ENCODE peak calls at places on chromosomes 1 and 21, in four cellular contexts. P is GM12878, V is H1, W is K562. E is an unnamed sample.
A peak's percentile ranks its signal among the peaks of the same experiment; 100 is the strongest.

GRCh38 chr1:53593758-53594380 is 134.7 kb downstream of the DMRTB1 start:
- DNase-seq in P (no peak), V (peak; percentile 88), W (peak; percentile 72), E (peak; percentile 27)

GRCh38 chr1:193321242-193321842 is 134.9 kb upstream of the B3GALT2 start:
- DNase-seq in P (no peak), V (no peak), W (no peak), E (no peak)

GRCh38 chr1:94602312-94602711 is 60.8 kb upstream of the F3 start:
- DNase-seq in P (no peak), V (no peak), W (no peak), E (no peak)

GRCh38 chr1:89870998-89871397 is 50.2 kb downstream of the LRRC8D start:
- DNase-seq in P (no peak), V (no peak), W (no peak), E (peak; percentile 76)

GRCh38 chr1:8315573-8316475 is 2.1 kb upstream of the SLC45A1 start:
- DNase-seq in P (no peak), V (peak; percentile 55), W (no peak), E (peak; percentile 69)

GRCh38 chr1:116769561-116769977 is 15.3 kb downstream of the CD2 start:
- DNase-seq in P (peak; percentile 68), V (no peak), W (no peak), E (no peak)

GRCh38 chr1:173669491-173669941 is at the start of gene ANKRD45:
- DNase-seq in P (no peak), V (peak; percentile 92), W (no peak), E (no peak)

GRCh38 chr1:172952541-172952940 is 98.2 kb downstream of the TNFSF18 start:
- DNase-seq in P (no peak), V (no peak), W (no peak), E (no peak)

GRCh38 chr1:48526045-48526714 is 54.2 kb upstream of the SPATA6 start:
- DNase-seq in P (no peak), V (no peak), W (no peak), E (no peak)

GRCh38 chr21:45209046-45209445 is 78.6 kb downstream of the POFUT2 start:
- DNase-seq in P (no peak), V (no peak), W (no peak), E (no peak)

GRCh38 chr21:31983120-31983519 is 110.3 kb downstream of the HUNK start:
- DNase-seq in P (no peak), V (no peak), W (no peak), E (peak; percentile 37)

GRCh38 chr1:145758575-145758974 is 39.3 kb downstream of the CD160 start:
- DNase-seq in P (no peak), V (no peak), W (no peak), E (no peak)

GRCh38 chr1:77288275-77288674 is 6.5 kb downstream of the AK5 start:
- DNase-seq in P (no peak), V (no peak), W (no peak), E (no peak)

GRCh38 chr1:177410179-177410766 is 239.5 kb downstream of the BRINP2 start:
- DNase-seq in P (no peak), V (no peak), W (no peak), E (no peak)

GRCh38 chr1:177411371-177411770 is 240.6 kb downstream of the BRINP2 start:
- DNase-seq in P (no peak), V (no peak), W (no peak), E (no peak)

GRCh38 chr1:177413982-177414654 is 243.4 kb downstream of the BRINP2 start:
- DNase-seq in P (no peak), V (no peak), W (no peak), E (no peak)
- TF ChIP-seq CBX5 in P (no peak), V (no peak), W (no peak), E (no peak)

GRCh38 chr1:160780398-160780755 is 15.6 kb upstream of the LY9 start:
- DNase-seq in P (no peak), V (no peak), W (no peak), E (no peak)

GRCh38 chr1:160779662-160780397 is 16.1 kb upstream of the LY9 start:
- DNase-seq in P (no peak), V (peak; percentile 85), W (peak; percentile 70), E (peak; percentile 58)

GRCh38 chr1:160781129-160781808 is 14.7 kb upstream of the LY9 start:
- DNase-seq in P (no peak), V (no peak), W (no peak), E (no peak)

GRCh38 chr1:160778976-160779375 is 17.0 kb upstream of the LY9 start:
- DNase-seq in P (no peak), V (no peak), W (no peak), E (no peak)

GRCh38 chr1:160781914-160782689 is 13.9 kb upstream of the LY9 start:
- DNase-seq in P (peak; percentile 88), V (no peak), W (no peak), E (no peak)
- TF ChIP-seq CBX5 in P (no peak), V (no peak), W (no peak), E (no peak)

GRCh38 chr1:227006397-227006796 is 66.3 kb downstream of the COQ8A start:
- DNase-seq in P (no peak), V (no peak), W (no peak), E (no peak)

GRCh38 chr1:227004796-227005195 is 64.7 kb downstream of the COQ8A start:
- DNase-seq in P (no peak), V (no peak), W (no peak), E (no peak)

GRCh38 chr1:227002531-227003049 is 62.5 kb downstream of the COQ8A start:
- DNase-seq in P (no peak), V (no peak), W (no peak), E (no peak)

DNA sequence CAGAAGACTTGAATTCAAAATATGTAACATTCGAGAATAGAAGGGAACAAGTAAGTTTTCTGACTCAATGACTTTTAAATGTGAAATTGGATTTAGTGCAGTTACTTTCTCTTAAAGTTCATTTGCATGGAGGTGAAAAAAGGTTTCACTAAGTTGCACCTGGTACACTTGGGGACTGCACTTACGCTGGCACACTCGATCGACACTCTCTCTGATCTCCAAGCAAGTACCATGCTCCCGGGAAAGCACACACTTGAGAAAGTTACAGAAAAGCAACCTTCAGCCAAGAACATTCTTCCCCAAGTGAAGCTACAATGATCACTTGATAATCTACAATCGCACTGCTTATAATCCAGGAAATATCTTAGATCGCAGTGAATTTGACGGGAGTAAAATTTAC is 63.1 kb downstream of the COQ8A start:
- DNase-seq in P (no peak), V (no peak), W (no peak), E (no peak)
- TF ChIP-seq CBX5 in P (no peak), V (no peak), W (no peak), E (no peak)

DNA sequence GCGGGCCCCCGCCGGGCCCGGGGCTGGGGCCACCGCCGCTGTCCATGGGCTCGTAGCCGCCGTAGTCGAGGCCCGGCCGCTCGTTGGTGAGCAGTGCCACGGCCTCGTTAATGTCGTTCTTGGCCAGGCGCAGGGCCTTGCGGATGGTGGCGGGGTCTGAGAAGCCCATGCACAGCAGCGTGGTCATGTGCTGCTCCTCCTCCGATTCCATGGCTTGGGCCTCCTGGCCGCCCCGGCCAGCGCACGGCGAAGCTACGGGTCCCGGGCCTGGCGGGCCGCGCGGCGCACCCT is 316 bp downstream of the USP24 start:
- DNase-seq in P (no peak), V (peak; percentile 75), W (no peak), E (no peak)
- TF ChIP-seq CBX5 in P (no peak), V (no peak), W (no peak), E (no peak)

GRCh38 chr1:231678021-231678432 is 51.4 kb downstream of the DISC1 start:
- DNase-seq in P (no peak), V (no peak), W (no peak), E (peak; percentile 47)
- TF ChIP-seq CBX5 in P (no peak), V (no peak), W (no peak), E (no peak)

DNA sequence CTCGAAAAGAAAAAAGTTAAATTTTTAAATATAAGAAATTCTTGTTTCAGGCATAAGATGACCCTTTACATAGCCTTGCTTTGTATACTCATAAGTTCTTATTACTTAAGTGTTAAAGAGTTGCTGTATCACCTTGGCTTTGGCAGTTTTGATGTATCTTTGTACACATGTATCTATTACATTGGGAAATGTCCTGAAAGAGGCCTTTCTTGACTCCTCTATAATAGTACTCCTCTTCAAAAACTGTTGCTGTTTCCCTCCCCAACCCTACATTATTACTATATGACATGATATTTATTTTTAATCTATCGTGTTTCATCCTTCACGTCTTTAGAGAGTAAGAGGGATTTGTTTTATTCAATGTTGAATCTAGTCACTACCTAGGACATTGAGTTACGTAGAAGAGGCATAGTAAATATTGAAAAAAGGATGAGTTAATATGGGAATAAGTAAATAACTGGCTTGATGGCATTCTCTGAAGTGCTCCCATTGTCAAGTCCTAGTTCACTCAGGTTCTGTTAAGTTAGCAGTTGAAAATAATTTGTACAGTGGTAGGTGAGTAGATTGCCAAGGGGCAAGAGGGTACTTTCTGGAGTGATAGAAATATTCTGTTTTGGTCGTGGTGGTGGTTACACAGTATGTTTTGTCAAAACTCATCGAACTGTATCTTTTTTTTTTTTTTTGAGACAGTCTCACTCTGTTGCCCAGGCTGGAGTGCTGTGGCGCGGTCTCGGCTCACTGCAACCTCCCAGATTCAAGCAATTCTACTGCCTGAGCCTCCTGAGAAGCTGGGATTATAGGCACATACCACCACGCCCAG is 8.2 kb downstream of the THRAP3 start:
- DNase-seq in P (no peak), V (no peak), W (no peak), E (no peak)
- TF ChIP-seq CBX5 in P (no peak), V (no peak), W (no peak), E (no peak)

GRCh38 chr1:169105434-169106094 is 926 bp upstream of the ATP1B1 start:
- DNase-seq in P (no peak), V (peak; percentile 89), W (peak; percentile 78), E (peak; percentile 85)
- TF ChIP-seq CBX5 in P (no peak), V (no peak), W (no peak), E (peak; percentile 91)

DNA sequence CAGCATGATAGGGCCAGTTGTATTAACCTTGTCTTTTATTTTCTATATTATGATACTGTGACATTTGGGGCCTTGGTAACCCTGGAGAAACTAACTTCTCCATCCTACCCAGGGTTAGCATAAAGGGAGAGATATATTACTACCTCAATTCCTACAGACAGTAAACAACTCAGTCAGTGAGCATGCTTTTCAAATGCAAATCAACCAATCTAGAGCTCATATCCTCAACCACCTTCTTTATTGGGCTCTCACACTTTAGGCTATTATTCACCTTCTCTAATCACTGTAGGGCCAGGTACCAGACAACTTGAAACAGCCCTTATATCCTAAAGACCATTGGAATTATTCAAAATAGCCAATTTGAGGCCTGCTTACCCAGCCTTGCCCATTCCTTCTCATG is 477.6 kb downstream of the PTPRC start:
- DNase-seq in P (no peak), V (no peak), W (no peak), E (no peak)
- TF ChIP-seq CBX5 in P (no peak), V (no peak), W (no peak), E (no peak)

DNA sequence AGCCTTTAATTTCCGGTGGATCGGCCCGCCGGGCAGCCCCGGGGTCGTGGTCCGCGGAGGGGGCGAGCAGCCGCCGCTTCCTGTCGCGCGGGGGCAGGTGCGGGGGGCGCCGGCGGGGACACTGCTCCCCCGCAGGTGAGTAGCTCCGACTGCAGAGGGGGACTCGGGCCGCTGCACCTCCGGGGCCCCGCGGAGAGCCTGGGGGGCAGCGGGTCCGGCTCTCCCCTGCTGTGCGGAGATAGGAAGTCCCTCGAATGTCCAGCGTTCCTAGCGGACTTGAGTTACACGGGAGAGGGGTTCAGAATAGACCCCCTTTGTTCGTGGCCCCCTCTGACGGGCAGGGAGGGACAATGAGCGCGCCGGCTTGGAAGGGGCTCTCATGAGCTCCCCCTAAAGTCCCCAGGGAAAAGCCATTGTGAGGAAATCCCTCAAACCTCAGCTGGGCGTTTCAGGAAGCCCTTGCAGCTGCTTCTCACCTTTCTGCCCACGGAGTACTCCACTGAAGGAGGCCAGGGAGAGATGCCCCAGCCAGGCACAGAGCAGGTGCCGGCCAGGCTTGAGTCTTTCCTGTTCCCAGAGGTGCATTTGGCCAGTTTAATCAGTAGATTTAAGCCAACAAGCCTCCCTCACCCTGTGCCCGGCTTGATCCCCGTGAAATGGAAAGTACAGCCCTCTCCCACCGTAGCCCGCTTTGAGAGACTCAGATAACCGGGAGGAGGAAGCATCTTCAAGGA is 925 bp downstream of the PDE9A start:
- DNase-seq in P (no peak), V (peak; percentile 62), W (no peak), E (peak; percentile 30)
- TF ChIP-seq CBX5 in P (no peak), V (no peak), W (no peak), E (no peak)